ENCODE peak calls at places on chromosomes 11 and 22, in six cellular contexts. One of them, this sample, is unnamed.

GRCh38 chr22:46171940-46172339 is 21.6 kb downstream of the PPARA start:
- DNase-seq in fibroblast of lung: peak
- DNase-seq in heart right ventricle: no peak
- DNase-seq in fibroblast of pulmonary artery: peak
- DNase-seq in AG09309: peak
- DNase-seq in SK-N-SH: no peak
- DNase-seq in this sample: peak

GRCh38 chr11:44959064-44959463 is 8.4 kb upstream of the TP53I11 start:
- DNase-seq in fibroblast of lung: no peak
- DNase-seq in heart right ventricle: no peak
- DNase-seq in fibroblast of pulmonary artery: no peak
- DNase-seq in AG09309: no peak
- DNase-seq in SK-N-SH: no peak
- DNase-seq in this sample: no peak

GRCh38 chr11:72683782-72684200 is 9.6 kb upstream of the PDE2A start:
- DNase-seq in fibroblast of lung: peak
- DNase-seq in heart right ventricle: peak
- DNase-seq in fibroblast of pulmonary artery: peak
- DNase-seq in AG09309: no peak
- DNase-seq in SK-N-SH: peak
- DNase-seq in this sample: peak

GRCh38 chr11:121494355-121495099 is 41.8 kb upstream of the SORL1-AS1 start:
- DNase-seq in fibroblast of lung: no peak
- DNase-seq in heart right ventricle: no peak
- DNase-seq in fibroblast of pulmonary artery: no peak
- DNase-seq in AG09309: no peak
- DNase-seq in SK-N-SH: no peak
- DNase-seq in this sample: no peak

GRCh38 chr22:43848366-43849171 is 13.7 kb downstream of the SULT4A1 start:
- DNase-seq in fibroblast of lung: peak
- DNase-seq in heart right ventricle: no peak
- DNase-seq in fibroblast of pulmonary artery: peak
- DNase-seq in AG09309: no peak
- DNase-seq in SK-N-SH: peak
- DNase-seq in this sample: no peak

GRCh38 chr22:49590381-49590780 is 237.3 kb downstream of the BRD1 start:
- DNase-seq in fibroblast of lung: no peak
- DNase-seq in heart right ventricle: no peak
- DNase-seq in fibroblast of pulmonary artery: no peak
- DNase-seq in AG09309: no peak
- DNase-seq in SK-N-SH: no peak
- DNase-seq in this sample: no peak

GRCh38 chr22:35467788-35468187 is 67.8 kb downstream of the MCM5 start:
- DNase-seq in fibroblast of lung: peak
- DNase-seq in heart right ventricle: peak
- DNase-seq in fibroblast of pulmonary artery: peak
- DNase-seq in AG09309: no peak
- DNase-seq in SK-N-SH: peak
- DNase-seq in this sample: no peak

GRCh38 chr22:49656291-49656851 is 171.3 kb downstream of the BRD1 start:
- DNase-seq in fibroblast of lung: no peak
- DNase-seq in heart right ventricle: no peak
- DNase-seq in fibroblast of pulmonary artery: no peak
- DNase-seq in AG09309: no peak
- DNase-seq in SK-N-SH: no peak
- DNase-seq in this sample: no peak

GRCh38 chr11:15688351-15688792 is 573.6 kb downstream of the INSC start:
- DNase-seq in fibroblast of lung: peak
- DNase-seq in heart right ventricle: peak
- DNase-seq in fibroblast of pulmonary artery: peak
- DNase-seq in AG09309: no peak
- DNase-seq in SK-N-SH: no peak
- DNase-seq in this sample: peak

GRCh38 chr11:23112987-23113886 is 253.0 kb upstream of the CCDC179 start:
- DNase-seq in fibroblast of lung: peak
- DNase-seq in heart right ventricle: no peak
- DNase-seq in fibroblast of pulmonary artery: peak
- DNase-seq in AG09309: no peak
- DNase-seq in SK-N-SH: peak
- DNase-seq in this sample: peak

GRCh38 chr11:73259406-73260126 is 12.6 kb upstream of the P2RY6 start:
- DNase-seq in fibroblast of lung: no peak
- DNase-seq in heart right ventricle: no peak
- DNase-seq in fibroblast of pulmonary artery: no peak
- DNase-seq in AG09309: no peak
- DNase-seq in SK-N-SH: no peak
- DNase-seq in this sample: no peak

GRCh38 chr11:72119188-72119587 is 6.7 kb upstream of the ANAPC15 start:
- DNase-seq in fibroblast of lung: no peak
- DNase-seq in heart right ventricle: no peak
- DNase-seq in fibroblast of pulmonary artery: no peak
- DNase-seq in AG09309: no peak
- DNase-seq in SK-N-SH: no peak
- DNase-seq in this sample: no peak

GRCh38 chr11:107477820-107478219 is 20.2 kb upstream of the CWF19L2 start:
- DNase-seq in fibroblast of lung: no peak
- DNase-seq in heart right ventricle: no peak
- DNase-seq in fibroblast of pulmonary artery: no peak
- DNase-seq in AG09309: no peak
- DNase-seq in SK-N-SH: no peak
- DNase-seq in this sample: no peak

GRCh38 chr11:59941091-59941490 is 2.9 kb downstream of the OOSP1 start:
- DNase-seq in fibroblast of lung: no peak
- DNase-seq in heart right ventricle: no peak
- DNase-seq in fibroblast of pulmonary artery: no peak
- DNase-seq in AG09309: no peak
- DNase-seq in SK-N-SH: no peak
- DNase-seq in this sample: no peak

GRCh38 chr11:72988796-72989195 is 153.3 kb downstream of the FCHSD2 start:
- DNase-seq in fibroblast of lung: no peak
- DNase-seq in heart right ventricle: no peak
- DNase-seq in fibroblast of pulmonary artery: no peak
- DNase-seq in AG09309: no peak
- DNase-seq in SK-N-SH: no peak
- DNase-seq in this sample: no peak

GRCh38 chr11:3139481-3140290 is 25.4 kb downstream of the OSBPL5 start:
- DNase-seq in fibroblast of lung: no peak
- DNase-seq in heart right ventricle: no peak
- DNase-seq in fibroblast of pulmonary artery: no peak
- DNase-seq in AG09309: no peak
- DNase-seq in SK-N-SH: no peak
- DNase-seq in this sample: no peak

GRCh38 chr22:49780992-49781782 is 46.5 kb downstream of the BRD1 start:
- DNase-seq in fibroblast of lung: no peak
- DNase-seq in heart right ventricle: no peak
- DNase-seq in fibroblast of pulmonary artery: no peak
- DNase-seq in AG09309: no peak
- DNase-seq in SK-N-SH: no peak
- DNase-seq in this sample: no peak

GRCh38 chr11:44507896-44508440 is 57.5 kb upstream of the CD82 start:
- DNase-seq in fibroblast of lung: no peak
- DNase-seq in heart right ventricle: no peak
- DNase-seq in fibroblast of pulmonary artery: no peak
- DNase-seq in AG09309: no peak
- DNase-seq in SK-N-SH: no peak
- DNase-seq in this sample: no peak

GRCh38 chr11:78630561-78631303 is 56.1 kb upstream of the NARS2 start:
- DNase-seq in fibroblast of lung: no peak
- DNase-seq in heart right ventricle: no peak
- DNase-seq in fibroblast of pulmonary artery: no peak
- DNase-seq in AG09309: no peak
- DNase-seq in SK-N-SH: no peak
- DNase-seq in this sample: no peak

GRCh38 chr22:44616882-44617655 is 84.9 kb upstream of the PRR5 start:
- DNase-seq in fibroblast of lung: no peak
- DNase-seq in heart right ventricle: peak
- DNase-seq in fibroblast of pulmonary artery: no peak
- DNase-seq in AG09309: no peak
- DNase-seq in SK-N-SH: peak
- DNase-seq in this sample: no peak

GRCh38 chr11:47675851-47676250 is 33.5 kb upstream of the MTCH2 start:
- DNase-seq in fibroblast of lung: no peak
- DNase-seq in heart right ventricle: no peak
- DNase-seq in fibroblast of pulmonary artery: no peak
- DNase-seq in AG09309: no peak
- DNase-seq in SK-N-SH: no peak
- DNase-seq in this sample: no peak

GRCh38 chr11:47669856-47670255 is 27.5 kb upstream of the MTCH2 start:
- DNase-seq in fibroblast of lung: no peak
- DNase-seq in heart right ventricle: no peak
- DNase-seq in fibroblast of pulmonary artery: no peak
- DNase-seq in AG09309: no peak
- DNase-seq in SK-N-SH: no peak
- DNase-seq in this sample: no peak

GRCh38 chr11:47667555-47667954 is 25.2 kb upstream of the MTCH2 start:
- DNase-seq in fibroblast of lung: peak
- DNase-seq in heart right ventricle: no peak
- DNase-seq in fibroblast of pulmonary artery: no peak
- DNase-seq in AG09309: no peak
- DNase-seq in SK-N-SH: no peak
- DNase-seq in this sample: no peak

GRCh38 chr11:47668665-47669064 is 26.3 kb upstream of the MTCH2 start:
- DNase-seq in fibroblast of lung: no peak
- DNase-seq in heart right ventricle: no peak
- DNase-seq in fibroblast of pulmonary artery: no peak
- DNase-seq in AG09309: no peak
- DNase-seq in SK-N-SH: no peak
- DNase-seq in this sample: no peak

DNA sequence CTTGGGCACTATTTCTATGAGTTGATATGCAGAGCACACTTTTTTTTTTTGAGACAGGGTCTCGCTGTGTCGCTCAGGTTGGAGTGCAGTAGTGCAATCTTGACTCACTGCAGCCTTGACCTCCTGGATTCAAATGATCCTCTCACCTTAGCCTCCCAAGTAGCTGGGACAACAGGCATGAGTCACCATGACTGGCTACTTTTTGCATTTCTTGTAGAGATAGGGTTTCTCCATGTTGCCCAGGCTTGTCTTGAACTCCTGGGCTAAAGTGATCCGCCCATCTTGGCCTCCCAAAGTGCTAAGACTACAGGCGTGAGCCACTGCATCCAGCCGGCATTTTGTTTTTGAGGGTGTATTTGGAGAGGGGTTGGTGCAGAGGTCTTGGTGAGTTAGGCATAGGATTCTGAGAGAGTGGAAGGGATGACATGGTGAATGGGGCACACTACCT is 29.9 kb upstream of the MTCH2 start:
- DNase-seq in fibroblast of lung: peak
- DNase-seq in heart right ventricle: no peak
- DNase-seq in fibroblast of pulmonary artery: peak
- DNase-seq in AG09309: no peak
- DNase-seq in SK-N-SH: no peak
- DNase-seq in this sample: no peak
- H3K4me3 ChIP-seq in fibroblast of lung: no peak
- H3K4me3 ChIP-seq in heart right ventricle: no peak
- H3K4me3 ChIP-seq in fibroblast of pulmonary artery: no peak
- H3K4me3 ChIP-seq in AG09309: no peak
- H3K4me3 ChIP-seq in SK-N-SH: no peak
- H3K4me3 ChIP-seq in this sample: no peak

GRCh38 chr11:46913484-46913883 is 4.9 kb downstream of the LRP4 start:
- DNase-seq in fibroblast of lung: no peak
- DNase-seq in heart right ventricle: no peak
- DNase-seq in fibroblast of pulmonary artery: no peak
- DNase-seq in AG09309: no peak
- DNase-seq in SK-N-SH: no peak
- DNase-seq in this sample: no peak
- H3K4me3 ChIP-seq in fibroblast of lung: no peak
- H3K4me3 ChIP-seq in heart right ventricle: no peak
- H3K4me3 ChIP-seq in fibroblast of pulmonary artery: no peak
- H3K4me3 ChIP-seq in AG09309: no peak
- H3K4me3 ChIP-seq in SK-N-SH: no peak
- H3K4me3 ChIP-seq in this sample: no peak

DNA sequence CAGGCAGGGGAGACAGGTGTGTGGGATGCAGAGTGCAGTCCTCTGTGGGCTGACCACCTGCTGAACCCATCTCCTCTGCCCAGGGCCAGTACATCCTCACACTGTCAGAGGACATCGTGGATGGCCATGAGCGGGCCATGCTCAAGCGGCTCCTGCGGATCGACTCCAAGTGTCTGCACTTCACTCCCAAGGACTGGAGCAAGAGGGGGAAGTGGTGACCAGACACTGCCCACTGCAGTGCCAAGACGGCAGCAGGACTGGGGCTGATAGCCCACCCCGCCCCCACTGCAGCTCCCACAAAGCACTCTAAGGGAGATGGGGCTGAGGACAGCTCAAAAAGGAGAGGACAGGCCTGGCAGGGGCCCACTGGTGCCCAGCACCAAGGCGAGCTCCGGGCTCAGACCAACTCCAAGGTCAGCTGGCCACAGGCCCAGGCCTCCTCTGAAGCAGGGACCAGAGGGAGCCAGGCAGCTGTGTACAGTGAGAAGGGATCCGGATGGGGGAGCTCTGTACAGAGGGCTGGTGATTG is 1.6 kb downstream of the RNASEH2C start:
- DNase-seq in fibroblast of lung: peak
- DNase-seq in heart right ventricle: no peak
- DNase-seq in fibroblast of pulmonary artery: peak
- DNase-seq in AG09309: no peak
- DNase-seq in SK-N-SH: peak
- DNase-seq in this sample: no peak
- H3K4me3 ChIP-seq in fibroblast of lung: peak
- H3K4me3 ChIP-seq in heart right ventricle: peak
- H3K4me3 ChIP-seq in fibroblast of pulmonary artery: peak
- H3K4me3 ChIP-seq in AG09309: peak
- H3K4me3 ChIP-seq in SK-N-SH: peak
- H3K4me3 ChIP-seq in this sample: peak

GRCh38 chr11:131670876-131671275 is 300.5 kb downstream of the NTM start:
- DNase-seq in fibroblast of lung: no peak
- DNase-seq in heart right ventricle: no peak
- DNase-seq in fibroblast of pulmonary artery: no peak
- DNase-seq in AG09309: no peak
- DNase-seq in SK-N-SH: no peak
- DNase-seq in this sample: no peak
- H3K4me3 ChIP-seq in fibroblast of lung: no peak
- H3K4me3 ChIP-seq in heart right ventricle: no peak
- H3K4me3 ChIP-seq in fibroblast of pulmonary artery: no peak
- H3K4me3 ChIP-seq in AG09309: no peak
- H3K4me3 ChIP-seq in SK-N-SH: no peak
- H3K4me3 ChIP-seq in this sample: no peak

DNA sequence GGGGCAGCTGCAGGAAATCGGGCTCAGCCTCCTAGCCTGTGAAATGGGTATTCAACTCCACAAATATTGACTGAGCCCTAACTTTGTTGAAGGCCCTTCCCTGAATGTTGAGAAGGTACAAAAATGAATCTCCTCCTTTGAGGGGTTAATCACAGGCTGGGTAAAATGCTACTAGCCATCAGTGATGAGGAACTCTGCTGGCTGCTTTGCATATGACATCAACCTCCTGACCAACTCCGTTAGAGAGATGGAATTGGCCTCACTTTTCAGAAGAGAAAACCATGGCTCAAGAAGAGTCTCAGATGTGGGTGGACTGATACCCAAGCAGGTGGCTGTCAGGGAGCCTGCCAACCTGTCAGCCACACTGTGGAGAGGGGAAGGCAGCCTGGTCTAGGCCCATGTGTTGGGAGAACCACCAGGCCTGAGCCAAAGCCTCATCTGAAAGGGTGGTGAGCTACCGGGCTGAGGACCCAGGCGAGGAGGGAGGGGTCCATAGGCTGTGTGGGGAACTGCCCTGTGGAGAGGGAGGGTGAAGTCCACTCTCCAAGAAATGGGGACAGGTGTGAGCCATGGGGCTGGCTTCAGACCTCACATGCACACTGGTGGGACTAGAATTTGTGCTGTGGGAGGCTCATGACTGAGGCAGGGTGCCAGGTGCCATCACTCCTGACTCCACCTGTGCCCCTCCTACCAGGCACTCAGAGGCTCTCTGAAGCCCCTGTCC is 11.8 kb downstream of the CDCA5 start:
- DNase-seq in fibroblast of lung: no peak
- DNase-seq in heart right ventricle: no peak
- DNase-seq in fibroblast of pulmonary artery: no peak
- DNase-seq in AG09309: no peak
- DNase-seq in SK-N-SH: no peak
- DNase-seq in this sample: no peak
- H3K4me3 ChIP-seq in fibroblast of lung: no peak
- H3K4me3 ChIP-seq in heart right ventricle: no peak
- H3K4me3 ChIP-seq in fibroblast of pulmonary artery: no peak
- H3K4me3 ChIP-seq in AG09309: no peak
- H3K4me3 ChIP-seq in SK-N-SH: no peak
- H3K4me3 ChIP-seq in this sample: no peak